ENCODE peak calls at places on chromosomes 1 and 21, in eight cellular contexts. G, W, U, P, F, T, C and L are unnamed samples.

GRCh38 chr1:230753586-230754251 is 6.5 kb downstream of the CAPN9 start:
- DNase-seq in G (no peak), W (peak; percentile 97), U (no peak), P (no peak), F (peak; percentile 91), T (no peak), C (no peak), L (peak; percentile 52)

GRCh38 chr1:40039245-40039756 is 1.2 kb upstream of the CAP1 start:
- DNase-seq in G (no peak), W (peak; percentile 40), U (no peak), P (no peak), F (no peak), T (no peak), C (no peak), L (no peak)

GRCh38 chr1:27267153-27267552 is 32.7 kb downstream of the WDTC1 start:
- DNase-seq in G (peak; percentile 24), W (no peak), U (no peak), P (no peak), F (no peak), T (no peak), C (no peak), L (no peak)

GRCh38 chr21:25934771-25935224 is 200.0 kb downstream of the GABPA start:
- DNase-seq in G (no peak), W (peak; percentile 53), U (peak; percentile 87), P (peak; percentile 69), F (no peak), T (peak; percentile 68), C (no peak), L (peak; percentile 79)

GRCh38 chr1:108816049-108816882 is 40.6 kb downstream of the AKNAD1 start:
- DNase-seq in G (peak; percentile 59), W (peak; percentile 82), U (peak; percentile 86), P (peak; percentile 31), F (peak; percentile 73), T (peak; percentile 75), C (no peak), L (peak; percentile 75)

GRCh38 chr1:156889802-156890585 is 3.5 kb upstream of the PEAR1 start:
- DNase-seq in G (peak; percentile 75), W (peak; percentile 88), U (peak; percentile 89), P (no peak), F (peak; percentile 96), T (peak; percentile 82), C (peak; percentile 77), L (peak; percentile 95)

GRCh38 chr1:86912501-86912900 is 1.4 kb downstream of the SELENOF start:
- DNase-seq in G (peak; percentile 15), W (no peak), U (no peak), P (no peak), F (no peak), T (no peak), C (no peak), L (no peak)

GRCh38 chr21:25461730-25462129 is 145.6 kb downstream of the MRPL39 start:
- DNase-seq in G (no peak), W (no peak), U (no peak), P (no peak), F (no peak), T (no peak), C (no peak), L (no peak)

GRCh38 chr1:247300491-247301175 is 31.0 kb downstream of the ZNF496 start:
- DNase-seq in G (no peak), W (no peak), U (no peak), P (no peak), F (no peak), T (no peak), C (no peak), L (no peak)

GRCh38 chr1:226607268-226607660 is 58.7 kb downstream of the STUM start:
- DNase-seq in G (no peak), W (no peak), U (no peak), P (no peak), F (no peak), T (no peak), C (peak; percentile 48), L (no peak)

GRCh38 chr1:196433000-196433399 is 175.2 kb downstream of the KCNT2 start:
- DNase-seq in G (no peak), W (no peak), U (no peak), P (no peak), F (no peak), T (no peak), C (no peak), L (no peak)

GRCh38 chr1:112971006-112971405 is 15.0 kb upstream of the SLC16A1 start:
- DNase-seq in G (no peak), W (no peak), U (no peak), P (no peak), F (no peak), T (no peak), C (no peak), L (no peak)

GRCh38 chr1:198018529-198018928 is 101.4 kb downstream of the LHX9 start:
- DNase-seq in G (no peak), W (no peak), U (no peak), P (no peak), F (no peak), T (no peak), C (no peak), L (no peak)

GRCh38 chr1:51088474-51088873 is 13.6 kb upstream of the C1orf185 start:
- DNase-seq in G (no peak), W (no peak), U (no peak), P (no peak), F (no peak), T (no peak), C (no peak), L (no peak)

GRCh38 chr1:161473363-161473762 is 31.9 kb upstream of the FCGR2A start:
- DNase-seq in G (no peak), W (peak; percentile 78), U (no peak), P (no peak), F (peak; percentile 80), T (no peak), C (no peak), L (peak; percentile 16)

GRCh38 chr1:161020573-161021167 is at the start of gene F11R:
- DNase-seq in G (peak; percentile 75), W (peak; percentile 92), U (peak; percentile 53), P (no peak), F (peak; percentile 83), T (no peak), C (peak; percentile 82), L (peak; percentile 79)

GRCh38 chr1:100073531-100073930 is 59.2 kb downstream of the SASS6 start:
- DNase-seq in G (no peak), W (no peak), U (no peak), P (no peak), F (no peak), T (no peak), C (no peak), L (no peak)

GRCh38 chr1:24768873-24769605 is 23.8 kb downstream of the CLIC4 start:
- DNase-seq in G (no peak), W (no peak), U (no peak), P (no peak), F (no peak), T (no peak), C (no peak), L (no peak)
- H3K4me1 ChIP-seq in G (no peaks in the 10 kb centered on the region), W (no peaks in the 10 kb centered on the region), U (peaks cover 8% of the 10 kb centered on the region), P (peaks cover 76% of the 10 kb centered on the region), F (peaks cover 28% of the 10 kb centered on the region), T (peaks cover 78% of the 10 kb centered on the region), C (peaks cover 67% of the 10 kb centered on the region), L (peaks cover 7% of the 10 kb centered on the region)

DNA sequence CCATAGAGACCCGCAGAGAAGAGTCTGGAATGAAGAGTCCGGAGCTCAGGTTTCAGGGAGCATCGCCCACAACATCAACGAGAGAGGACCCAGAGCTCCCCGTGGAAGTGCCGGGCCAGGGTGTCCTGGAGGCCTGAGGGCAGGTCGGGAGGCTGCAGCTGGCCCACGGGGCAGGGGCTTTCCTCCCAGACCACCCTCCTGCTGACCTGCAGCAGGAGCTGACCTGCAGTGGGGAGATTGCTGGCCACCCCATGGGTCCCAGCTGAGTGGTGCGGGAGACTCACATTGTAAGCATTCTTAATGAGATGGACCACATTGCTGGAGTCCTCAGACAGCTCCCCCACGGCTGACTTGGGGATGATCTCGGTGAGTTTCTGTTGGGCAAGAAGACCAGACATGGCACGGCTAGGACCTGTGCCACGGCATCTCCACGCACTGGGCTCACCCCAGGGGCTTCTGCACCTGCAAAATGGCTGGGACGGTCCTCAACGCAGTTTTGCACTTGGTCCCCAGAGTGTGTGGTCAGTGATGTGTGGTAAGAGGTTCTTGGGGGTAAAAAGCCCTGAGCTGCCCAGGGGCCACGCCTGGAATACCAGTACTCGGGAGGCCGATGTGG is 21.3 kb upstream of the PTTG1IP start:
- DNase-seq in G (no peak), W (no peak), U (no peak), P (no peak), F (no peak), T (no peak), C (peak; percentile 53), L (peak; percentile 8)
- H3K4me1 ChIP-seq in G (no peaks in the 10 kb centered on the region), W (no peaks in the 10 kb centered on the region), U (no peaks in the 10 kb centered on the region), P (no peaks in the 10 kb centered on the region), F (no peaks in the 10 kb centered on the region), T (no peaks in the 10 kb centered on the region), C (peaks cover 20% of the 10 kb centered on the region), L (no peaks in the 10 kb centered on the region)

DNA sequence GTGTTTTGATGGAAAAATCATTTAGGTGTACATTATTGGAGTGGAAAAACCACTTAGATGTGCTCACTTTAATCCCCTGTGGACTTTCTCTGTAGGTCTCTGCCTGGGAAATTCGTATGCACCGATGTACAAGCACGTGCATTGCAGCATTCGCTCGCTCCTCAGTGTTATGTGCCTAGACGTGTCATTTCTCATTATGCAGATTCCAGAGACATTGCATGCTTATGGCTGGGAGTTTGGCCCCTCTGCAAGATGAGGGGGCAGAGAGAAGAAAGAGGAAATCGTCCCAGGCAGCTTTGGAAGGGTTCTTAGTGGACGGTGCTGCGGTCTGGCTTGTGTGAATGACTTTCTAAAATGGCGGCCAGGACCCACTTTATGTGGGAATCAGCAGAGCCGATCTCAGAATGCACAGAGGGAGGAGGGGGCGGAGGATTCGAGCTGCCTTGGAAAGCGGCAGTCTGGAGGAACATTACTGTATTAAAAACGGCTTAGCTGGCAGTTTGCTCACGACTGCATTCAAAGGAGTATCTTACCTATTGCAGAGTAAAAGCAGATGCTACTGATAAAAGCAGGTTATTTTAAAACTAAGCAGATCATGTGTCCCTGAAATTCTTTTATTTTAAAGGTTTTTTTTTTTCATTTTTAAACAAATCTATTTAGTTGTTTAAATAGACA is 2.4 kb downstream of the SPEN start:
- DNase-seq in G (peak; percentile 38), W (peak; percentile 91), U (no peak), P (no peak), F (peak; percentile 89), T (no peak), C (no peak), L (no peak)
- H3K4me1 ChIP-seq in G (peaks cover 5% of the 10 kb centered on the region), W (peaks cover 2% of the 10 kb centered on the region), U (peaks cover 53% of the 10 kb centered on the region), P (peaks cover 39% of the 10 kb centered on the region), F (peaks cover 20% of the 10 kb centered on the region), T (peaks cover 60% of the 10 kb centered on the region), C (peaks cover 59% of the 10 kb centered on the region), L (peaks cover 4% of the 10 kb centered on the region)

DNA sequence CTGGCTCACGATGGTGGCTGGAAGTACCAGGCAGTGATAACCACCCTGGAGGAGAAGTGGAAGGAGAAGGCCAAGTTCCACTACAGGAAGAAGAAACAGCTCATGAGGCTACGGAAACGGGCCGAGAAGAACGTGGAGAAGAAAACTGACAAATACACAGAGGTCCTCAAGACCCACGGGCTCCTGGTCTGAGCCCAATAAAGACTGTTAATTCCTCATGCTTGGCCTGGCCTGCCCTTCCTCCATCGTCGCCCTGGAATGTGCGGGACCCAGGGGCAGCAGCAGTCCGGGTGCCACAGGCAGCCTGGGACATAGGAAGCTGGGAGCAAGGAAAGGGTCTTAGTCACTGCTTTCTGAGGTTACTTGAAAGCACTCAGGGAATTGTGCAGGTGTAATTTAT is 10.8 kb downstream of the IL24 start:
- DNase-seq in G (no peak), W (no peak), U (no peak), P (no peak), F (no peak), T (no peak), C (no peak), L (no peak)
- H3K4me1 ChIP-seq in G (no peaks in the 10 kb centered on the region), W (peaks cover 3% of the 10 kb centered on the region), U (peaks cover 3% of the 10 kb centered on the region), P (peaks cover 10% of the 10 kb centered on the region), F (peaks cover 4% of the 10 kb centered on the region), T (peaks cover 22% of the 10 kb centered on the region), C (peaks cover 43% of the 10 kb centered on the region), L (no peaks in the 10 kb centered on the region)

GRCh38 chr1:20469406-20470076 is 16.5 kb downstream of the CAMK2N1 start:
- DNase-seq in G (peak; percentile 67), W (no peak), U (no peak), P (no peak), F (no peak), T (no peak), C (no peak), L (no peak)
- H3K4me1 ChIP-seq in G (no peaks in the 10 kb centered on the region), W (no peaks in the 10 kb centered on the region), U (no peaks in the 10 kb centered on the region), P (no peaks in the 10 kb centered on the region), F (peaks cover 7% of the 10 kb centered on the region), T (peaks cover 6% of the 10 kb centered on the region), C (no peaks in the 10 kb centered on the region), L (no peaks in the 10 kb centered on the region)